ENCODE peak calls at places on chromosomes 2 and 18, in eight cellular contexts. I, G, C, X, T, J, R and A are unnamed samples.

GRCh38 chr2:3662239-3662638 is 4.2 kb downstream of the ALLC start:
- DNase-seq in T (no peak), G (no peak), J (no peak), I (no peak), C (no peak), R (no peak), X (no peak), A (no peak)

GRCh38 chr18:72114801-72115594 is 429.1 kb downstream of the CBLN2 start:
- DNase-seq in T (no peak), J (no peak), X (no peak), C (no peak), G (no peak), R (no peak), I (no peak), A (no peak)

GRCh38 chr2:104834431-104834830 is 19.5 kb upstream of the POU3F3 start:
- DNase-seq in I (no peak), X (no peak), G (no peak), T (no peak), R (no peak), C (no peak), J (no peak), A (no peak)

GRCh38 chr18:63309422-63309821 is 10.1 kb downstream of the BCL2 start:
- DNase-seq in R (no peak), G (no peak), C (no peak), T (no peak), X (no peak), I (no peak), J (no peak), A (no peak)

GRCh38 chr2:43376523-43377198 is 150.3 kb upstream of the ZFP36L2 start:
- DNase-seq in G (no peak), R (no peak), I (no peak), C (no peak), J (no peak), T (no peak), X (no peak), A (no peak)

GRCh38 chr2:163198007-163198406 is 359.4 kb upstream of the KCNH7 start:
- DNase-seq in J (no peak), R (no peak), G (no peak), I (no peak), C (no peak), T (no peak), X (no peak), A (no peak)

GRCh38 chr2:43152186-43152585 is 74.2 kb downstream of the ZFP36L2 start:
- DNase-seq in G (no peak), C (no peak), T (no peak), I (no peak), J (no peak), X (no peak), R (no peak), A (no peak)

GRCh38 chr2:236682651-236683422 is 113.2 kb downstream of the ACKR3 start:
- DNase-seq in T (no peak), G (no peak), C (peak; percentile 42), J (no peak), X (no peak), R (no peak), I (peak; percentile 47), A (no peak)

GRCh38 chr18:41526046-41526445 is 429.0 kb upstream of the PIK3C3 start:
- DNase-seq in G (no peak), T (no peak), I (no peak), J (no peak), X (no peak), C (no peak), R (no peak), A (no peak)

GRCh38 chr18:76467371-76468190 is 27.5 kb downstream of the ZNF516 start:
- DNase-seq in R (peak; percentile 56), G (peak; percentile 55), C (no peak), I (no peak), J (no peak), X (no peak), T (no peak), A (no peak)

GRCh38 chr18:7084766-7085080 is 32.9 kb downstream of the LAMA1 start:
- DNase-seq in X (no peak), T (no peak), I (no peak), C (no peak), R (no peak), J (no peak), G (no peak), A (no peak)

GRCh38 chr2:14081526-14081925 is 551.0 kb upstream of the LRATD1 start:
- DNase-seq in J (no peak), X (no peak), I (no peak), C (no peak), T (no peak), G (no peak), R (no peak), A (no peak)

GRCh38 chr2:155151472-155151871 is 453.0 kb downstream of the KCNJ3 start:
- DNase-seq in R (no peak), J (no peak), T (no peak), I (no peak), C (no peak), X (no peak), G (no peak), A (no peak)

GRCh38 chr18:74380916-74381315 is 65.3 kb downstream of the C18orf63 start:
- DNase-seq in X (no peak), I (no peak), T (no peak), R (no peak), C (no peak), J (no peak), G (no peak), A (no peak)

GRCh38 chr2:207337234-207338219 is 171.8 kb upstream of the KLF7 start:
- DNase-seq in X (no peak), R (no peak), C (no peak), G (no peak), T (no peak), J (no peak), I (no peak), A (no peak)

GRCh38 chr2:197378494-197378972 is 56.3 kb downstream of the SF3B1 start:
- DNase-seq in C (no peak), X (peak; percentile 24), R (no peak), T (no peak), G (peak; percentile 34), J (peak; percentile 62), I (no peak), A (peak; percentile 27)

GRCh38 chr18:70461323-70462077 is 172.7 kb downstream of the SOCS6 start:
- DNase-seq in R (no peak), J (no peak), C (no peak), T (no peak), X (no peak), I (no peak), G (no peak), A (no peak)

DNA sequence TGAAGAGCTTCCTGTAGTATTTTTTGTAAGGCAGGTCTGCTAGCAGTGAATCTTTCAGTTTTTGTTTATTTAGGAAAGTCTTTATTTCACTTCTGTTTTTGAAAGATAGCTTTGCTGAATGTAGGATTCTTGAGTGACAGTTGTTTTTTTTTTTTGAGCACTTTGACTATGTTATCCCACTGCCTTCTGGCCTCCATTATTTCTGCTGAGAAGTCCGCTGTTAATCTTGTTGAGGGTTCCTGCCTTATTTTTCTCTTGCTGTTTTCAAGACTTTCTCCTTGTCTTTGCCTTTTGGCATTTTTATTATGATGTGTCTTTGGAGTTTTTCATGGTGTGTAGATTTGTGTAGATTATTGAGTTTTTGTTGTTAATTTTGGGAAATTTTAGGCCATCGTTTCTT is 21.9 kb downstream of the RBFA start:
- DNase-seq in C (no peak), X (no peak), J (no peak), R (no peak), I (no peak), G (no peak), T (no peak), A (no peak)
- H3K9me3 ChIP-seq in C (peaks cover 51% of the 10 kb centered on the region), X (no peaks in the 10 kb centered on the region), J (no peaks in the 10 kb centered on the region), R (peaks cover 77% of the 10 kb centered on the region), I (no peaks in the 10 kb centered on the region), G (peaks cover 11% of the 10 kb centered on the region), T (peaks cover 27% of the 10 kb centered on the region), A (peaks cover 8% of the 10 kb centered on the region)

GRCh38 chr18:49339146-49339545 is 121.3 kb downstream of the DYM start:
- DNase-seq in I (no peak), J (no peak), R (no peak), X (no peak), C (no peak), T (no peak), G (no peak), A (no peak)
- H3K9me3 ChIP-seq in I (no peaks in the 10 kb centered on the region), J (no peaks in the 10 kb centered on the region), R (no peaks in the 10 kb centered on the region), X (no peaks in the 10 kb centered on the region), C (no peaks in the 10 kb centered on the region), T (no peaks in the 10 kb centered on the region), G (no peaks in the 10 kb centered on the region), A (no peaks in the 10 kb centered on the region)

GRCh38 chr18:49527631-49528327 is 34.1 kb upstream of the LIPG start:
- DNase-seq in J (no peak), T (no peak), X (no peak), R (no peak), G (no peak), C (no peak), I (no peak), A (no peak)

GRCh38 chr18:49537232-49537876 is 24.5 kb upstream of the LIPG start:
- DNase-seq in R (no peak), I (no peak), X (no peak), T (no peak), J (no peak), G (no peak), C (no peak), A (no peak)

GRCh38 chr18:49534846-49535601 is 26.8 kb upstream of the LIPG start:
- DNase-seq in C (no peak), G (no peak), X (no peak), J (no peak), T (no peak), I (no peak), R (no peak), A (no peak)

GRCh38 chr18:49529596-49529995 is 32.3 kb upstream of the LIPG start:
- DNase-seq in R (no peak), J (no peak), T (no peak), I (no peak), C (no peak), X (no peak), G (no peak), A (no peak)

DNA sequence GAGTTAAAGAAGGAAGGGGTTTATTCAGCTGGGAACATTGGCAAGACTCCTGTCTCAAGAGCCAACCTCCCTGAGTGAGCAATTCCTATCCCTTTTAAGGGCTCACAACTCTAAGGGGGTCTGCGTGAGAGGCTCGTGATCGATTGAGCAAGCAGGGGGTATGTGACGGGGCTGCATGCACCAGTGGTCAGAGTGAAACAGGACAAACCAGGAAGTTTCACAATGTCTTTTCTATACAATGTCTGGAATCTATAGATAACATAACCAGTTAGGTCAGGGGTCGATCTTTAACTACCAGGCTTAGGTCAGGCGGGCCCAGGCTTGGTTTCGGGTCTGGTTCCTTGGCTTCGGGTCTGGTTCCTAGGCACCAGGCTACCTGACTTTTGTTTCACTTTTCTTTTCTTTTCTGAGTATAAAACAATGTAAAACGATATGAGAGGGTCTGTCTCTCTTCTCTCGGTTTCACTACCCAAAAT is 30.1 kb upstream of the LIPG start:
- DNase-seq in R (no peak), I (no peak), G (no peak), J (no peak), C (no peak), T (no peak), X (no peak), A (no peak)
- H3K9me3 ChIP-seq in R (no peaks in the 10 kb centered on the region), I (no peaks in the 10 kb centered on the region), G (no peaks in the 10 kb centered on the region), J (no peaks in the 10 kb centered on the region), C (no peaks in the 10 kb centered on the region), T (no peaks in the 10 kb centered on the region), X (no peaks in the 10 kb centered on the region), A (no peaks in the 10 kb centered on the region)

DNA sequence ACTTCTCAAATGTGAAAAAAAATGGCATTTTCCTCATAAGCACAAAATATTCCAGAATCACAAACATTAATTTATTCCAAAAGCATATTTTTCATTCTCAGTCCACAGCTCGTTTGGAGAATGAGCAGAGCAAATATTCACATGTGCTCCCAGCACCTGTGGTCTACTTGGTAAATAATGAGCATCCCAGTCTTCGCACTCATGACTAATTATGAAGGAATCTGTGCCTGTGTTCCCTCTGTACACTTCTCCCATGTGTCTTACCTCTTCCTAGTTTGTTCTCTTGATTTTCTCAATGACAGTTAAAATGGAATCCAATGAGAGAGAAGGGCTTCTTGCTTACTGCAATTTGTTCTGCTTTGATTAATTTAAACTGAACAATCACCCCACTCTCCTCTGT is 671.0 kb upstream of the SOX11 start:
- DNase-seq in X (no peak), I (no peak), T (no peak), C (no peak), R (no peak), J (no peak), G (no peak), A (no peak)
- H3K9me3 ChIP-seq in X (no peaks in the 10 kb centered on the region), I (no peaks in the 10 kb centered on the region), T (no peaks in the 10 kb centered on the region), C (peaks cover 29% of the 10 kb centered on the region), R (peaks cover 46% of the 10 kb centered on the region), J (peaks cover 7% of the 10 kb centered on the region), G (no peaks in the 10 kb centered on the region), A (no peaks in the 10 kb centered on the region)